ENCODE peak calls at places on chromosome 17, in seven cellular contexts. B, O, I, V, T, U and F are unnamed samples.

GRCh38 chr17:76277300-76278267 is 12.4 kb downstream of the UBALD2 start:
- DNase-seq in T (no peak), U (no peak), I (no peak), V (no peak), O (no peak), B (no peak), F (no peak)

GRCh38 chr17:10631701-10632100 is 25.4 kb downstream of the MYH3 start:
- DNase-seq in O (no peak), U (no peak), V (no peak), T (no peak), I (no peak), B (no peak), F (no peak)

GRCh38 chr17:43457362-43457692 is 26.4 kb upstream of the DHX8 start:
- DNase-seq in T (no peak), B (no peak), U (peak), I (no peak), O (no peak), V (no peak), F (no peak)

GRCh38 chr17:47719411-47720152 is 13.5 kb upstream of the TBX21 start:
- DNase-seq in B (no peak), U (peak), I (peak), T (no peak), V (no peak), O (no peak), F (no peak)

GRCh38 chr17:77555110-77555509 is 403.4 kb upstream of the TNRC6C start:
- DNase-seq in B (no peak), T (no peak), O (no peak), V (no peak), I (no peak), U (no peak), F (no peak)

GRCh38 chr17:9050801-9051401 is 29.6 kb downstream of the NTN1 start:
- DNase-seq in V (no peak), B (peak), U (no peak), T (no peak), O (no peak), I (no peak), F (peak)

GRCh38 chr17:82952019-82952418 is 112.2 kb upstream of the ZNF750 start:
- DNase-seq in O (no peak), U (no peak), B (no peak), V (no peak), I (no peak), T (no peak), F (no peak)

GRCh38 chr17:55053855-55054254 is 85.3 kb downstream of the STXBP4 start:
- DNase-seq in I (peak), U (peak), V (no peak), T (peak), B (no peak), O (no peak), F (no peak)

GRCh38 chr17:50053654-50053960 is 2.3 kb upstream of the ITGA3 start:
- DNase-seq in U (peak), I (peak), V (no peak), T (no peak), O (no peak), B (no peak), F (no peak)

GRCh38 chr17:44230139-44230695 is 10.7 kb upstream of the UBTF start:
- DNase-seq in B (no peak), V (no peak), T (no peak), I (no peak), U (no peak), O (no peak), F (no peak)

GRCh38 chr17:75036643-75037268 is 10.0 kb downstream of the ATP5PD start:
- DNase-seq in B (peak), T (peak), U (peak), I (peak), V (peak), O (no peak), F (peak)

GRCh38 chr17:957856-958421 is 21.6 kb downstream of the NXN start:
- DNase-seq in I (no peak), V (no peak), T (no peak), B (no peak), O (no peak), U (no peak), F (no peak)

GRCh38 chr17:17645961-17646360 is 35.3 kb upstream of the RAI1 start:
- DNase-seq in T (peak), I (peak), V (no peak), B (no peak), O (no peak), U (peak), F (no peak)

GRCh38 chr17:65633988-65634387 is 72.5 kb upstream of the AXIN2 start:
- DNase-seq in O (no peak), V (no peak), I (peak), B (no peak), T (peak), U (no peak), F (no peak)

GRCh38 chr17:50014471-50015088 is 19.6 kb upstream of the DLX3 start:
- DNase-seq in V (no peak), T (no peak), B (no peak), O (no peak), I (no peak), U (no peak), F (no peak)

GRCh38 chr17:61494325-61495160 is 42.3 kb downstream of the TBX4 start:
- DNase-seq in B (no peak), V (no peak), T (no peak), O (no peak), U (no peak), I (no peak), F (no peak)

GRCh38 chr17:45310380-45311324 is 6.2 kb downstream of the MAP3K14 start:
- DNase-seq in O (no peak), I (peak), V (no peak), B (no peak), U (no peak), T (peak), F (no peak)

GRCh38 chr17:42673885-42674754 is 2.7 kb downstream of the PLEKHH3 start:
- DNase-seq in I (peak), V (no peak), O (peak), U (peak), T (peak), B (peak), F (no peak)

GRCh38 chr17:48578616-48579560 is 738 bp upstream of the HOXB4 start:
- DNase-seq in T (no peak), U (peak), O (no peak), V (no peak), B (no peak), I (no peak), F (no peak)

GRCh38 chr17:44171931-44172455 is 1.5 kb downstream of the ASB16 start:
- DNase-seq in O (no peak), T (no peak), I (no peak), B (no peak), U (no peak), V (no peak), F (no peak)

GRCh38 chr17:48909796-48910195 is 1.6 kb downstream of the UBE2Z start:
- DNase-seq in U (peak), I (peak), B (no peak), O (no peak), V (no peak), T (no peak), F (no peak)

GRCh38 chr17:57283203-57283971 is 27.1 kb downstream of the MSI2 start:
- DNase-seq in T (no peak), U (no peak), V (no peak), I (no peak), O (no peak), B (no peak), F (no peak)

GRCh38 chr17:1323336-1323735 is 43.9 kb downstream of the TRARG1 start:
- DNase-seq in B (peak), V (no peak), T (no peak), O (no peak), I (no peak), U (no peak), F (no peak)

GRCh38 chr17:52606098-52606497 is 447.6 kb upstream of the CA10 start:
- DNase-seq in O (no peak), T (peak), B (no peak), I (no peak), V (no peak), U (no peak), F (no peak)

GRCh38 chr17:75910699-75911098 is 6.0 kb upstream of the MRPL38 start:
- DNase-seq in B (peak), V (no peak), I (no peak), T (no peak), U (no peak), O (peak), F (no peak)

GRCh38 chr17:77892469-77893143 is 65.9 kb upstream of the TNRC6C start:
- DNase-seq in U (no peak), B (peak), V (no peak), T (no peak), I (no peak), O (peak), F (peak)

GRCh38 chr17:39676198-39676819 is 8.1 kb downstream of the PNMT start:
- DNase-seq in V (no peak), B (no peak), U (no peak), T (peak), I (no peak), O (no peak), F (no peak)

GRCh38 chr17:53570731-53571130 is 252.0 kb upstream of the KIF2B start:
- DNase-seq in U (no peak), O (no peak), T (no peak), B (no peak), I (no peak), V (no peak), F (no peak)

GRCh38 chr17:35612924-35613521 is 25.9 kb downstream of the AP2B1 start:
- DNase-seq in U (peak), T (peak), B (peak), O (peak), V (no peak), I (peak), F (peak)

GRCh38 chr17:43636446-43636845 is 25.3 kb downstream of the MEOX1 start:
- DNase-seq in T (no peak), B (no peak), V (no peak), O (no peak), U (no peak), I (no peak), F (no peak)

GRCh38 chr17:9370464-9370863 is 205.2 kb downstream of the STX8 start:
- DNase-seq in U (peak), V (no peak), T (peak), I (peak), B (no peak), O (no peak), F (no peak)

DNA sequence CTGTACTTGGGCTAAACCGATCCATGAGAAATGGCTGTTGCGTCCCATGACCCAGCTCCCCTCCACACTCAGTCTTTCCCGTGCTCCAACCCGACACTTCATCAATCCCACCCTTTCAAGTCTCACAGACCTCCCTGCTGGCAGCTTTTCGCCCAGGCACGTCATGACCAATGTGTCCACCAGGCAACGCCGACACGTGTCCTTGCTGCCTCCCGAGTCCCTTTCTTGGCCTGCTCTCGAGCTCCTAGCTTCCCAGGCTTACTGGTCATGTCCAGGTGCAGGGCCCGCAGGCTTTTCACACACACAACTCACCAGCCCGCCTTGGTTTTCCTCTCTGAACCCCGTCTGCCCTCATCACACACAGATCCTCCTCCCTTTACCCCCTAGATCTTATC is 12.2 kb downstream of the MNT start:
- DNase-seq in I (no peak), V (no peak), U (no peak), B (no peak), O (no peak), T (no peak), F (no peak)
- TF ChIP-seq CTCF in I (no peak), V (no peak), U (no peak), B (no peak), O (peak), T (no peak), F (peak)

GRCh38 chr17:31144427-31144826 is 49.6 kb downstream of the NF1 start:
- DNase-seq in U (no peak), V (no peak), I (no peak), O (no peak), T (no peak), B (no peak), F (no peak)

GRCh38 chr17:31147507-31148202 is 52.9 kb downstream of the NF1 start:
- DNase-seq in I (peak), B (no peak), O (no peak), V (no peak), U (no peak), T (peak), F (no peak)

GRCh38 chr17:31152271-31152670 is 57.5 kb downstream of the NF1 start:
- DNase-seq in B (no peak), V (no peak), I (no peak), U (no peak), T (no peak), O (no peak), F (no peak)

DNA sequence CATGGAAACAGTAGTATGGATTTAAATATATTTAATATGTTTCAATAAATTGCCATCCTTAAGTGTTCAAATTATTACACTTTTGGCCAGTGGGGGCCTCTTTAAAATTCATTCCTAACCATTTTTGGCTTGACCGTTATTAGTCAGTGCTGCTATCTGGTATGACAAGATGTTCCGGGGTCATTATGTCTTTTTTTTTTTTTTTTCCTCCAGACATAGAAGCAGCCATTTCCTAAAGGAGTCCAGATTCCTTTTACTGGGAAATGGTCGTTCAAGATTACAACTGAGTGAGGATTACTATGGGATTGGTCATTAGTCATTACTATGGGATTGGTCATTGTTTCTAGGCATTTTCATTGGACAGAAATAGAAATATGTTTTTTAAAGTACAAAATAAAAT is 53.4 kb downstream of the NF1 start:
- DNase-seq in I (no peak), V (no peak), U (peak), B (no peak), T (peak), O (no peak), F (no peak)
- TF ChIP-seq CTCF in I (no peak), V (no peak), U (no peak), B (no peak), T (no peak), O (no peak), F (no peak)

GRCh38 chr17:30982855-30983254 is 12.0 kb downstream of the RNF135 start:
- DNase-seq in O (no peak), U (no peak), V (no peak), I (no peak), B (no peak), T (no peak), F (no peak)

GRCh38 chr17:30981531-30982519 is 11.0 kb downstream of the RNF135 start:
- DNase-seq in V (no peak), T (no peak), U (no peak), B (no peak), I (no peak), O (no peak), F (no peak)
- TF ChIP-seq CTCF in V (no peak), T (no peak), U (no peak), B (no peak), I (no peak), O (no peak), F (no peak)

DNA sequence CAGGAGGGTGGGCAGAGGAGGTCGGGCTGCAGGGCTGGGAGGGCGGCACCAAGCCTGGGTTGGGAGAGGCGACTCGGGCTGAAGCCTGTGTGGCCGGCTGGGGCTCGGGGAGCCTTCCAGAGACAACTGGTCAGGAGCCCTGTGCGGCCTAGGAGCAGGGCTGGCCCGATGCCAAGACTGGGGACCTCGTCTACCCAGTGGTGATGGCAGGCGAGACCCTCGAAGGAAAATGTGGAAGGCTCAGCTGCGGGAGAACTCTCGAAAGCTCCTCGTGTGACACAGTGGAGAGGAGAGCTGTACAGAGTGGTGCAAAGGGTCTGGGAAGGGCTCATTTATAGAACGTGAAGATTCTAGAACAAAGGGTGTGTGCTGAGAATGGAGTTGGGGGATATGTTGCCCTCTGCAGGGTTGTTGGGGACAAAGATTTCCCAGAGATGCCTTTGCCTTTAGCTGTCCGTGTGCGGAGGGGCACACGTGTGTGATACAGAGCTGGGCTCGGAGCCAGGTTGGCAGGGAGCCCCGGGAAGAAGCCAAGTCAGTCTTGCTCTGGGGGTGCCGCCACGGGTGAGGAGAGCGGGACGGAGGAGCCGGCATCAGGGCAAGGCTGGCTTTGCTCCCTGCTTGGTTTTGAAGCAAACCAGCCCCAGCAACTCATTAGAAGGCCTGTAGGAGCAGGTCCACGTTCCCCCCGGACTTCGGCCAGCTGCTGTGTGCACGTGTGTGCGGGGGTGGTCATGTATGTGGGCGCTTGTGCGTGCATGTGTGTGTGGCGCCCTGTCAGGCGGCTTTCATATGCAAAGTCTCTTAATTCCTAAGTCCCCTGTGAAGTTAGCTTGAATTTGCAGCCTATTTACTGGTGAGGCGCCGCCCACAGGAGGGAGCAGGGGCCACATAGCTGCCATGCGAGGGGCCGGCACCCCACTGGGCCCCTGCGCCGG is 132.4 kb upstream of the CHMP6 start:
- DNase-seq in I (peak), O (no peak), B (no peak), V (peak), U (peak), T (peak), F (no peak)
- TF ChIP-seq CTCF in I (peak), O (peak), B (no peak), V (no peak), U (peak), T (peak), F (no peak)

DNA sequence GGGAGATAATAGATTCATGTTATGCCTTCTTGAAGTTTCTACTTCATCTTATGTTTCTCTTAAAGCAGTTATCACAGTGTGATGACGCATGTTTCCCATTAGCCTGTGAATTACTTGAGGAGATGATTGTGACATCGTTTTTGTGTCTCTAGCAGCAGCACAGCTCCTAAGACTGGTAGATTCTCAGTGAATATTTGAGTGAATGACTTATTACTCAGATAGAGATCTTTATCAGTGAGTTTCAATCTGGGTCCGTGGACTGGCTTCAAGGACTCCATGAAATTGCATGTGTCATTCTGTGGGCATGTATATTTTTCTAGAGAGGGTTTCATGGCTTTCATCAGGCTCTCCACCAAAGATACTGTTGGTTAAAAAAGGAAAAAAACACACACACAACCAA is 29.9 kb downstream of the YPEL2 start:
- DNase-seq in I (peak), O (no peak), B (no peak), V (no peak), U (peak), T (peak), F (no peak)
- TF ChIP-seq CTCF in I (no peak), O (no peak), B (no peak), V (no peak), U (no peak), T (no peak), F (no peak)

GRCh38 chr17:7484067-7484963 is at the start of gene POLR2A:
- DNase-seq in I (peak), O (peak), U (peak), V (peak), B (peak), T (peak), F (peak)
- TF ChIP-seq CTCF in I (no peak), O (no peak), U (peak), V (no peak), B (no peak), T (peak), F (no peak)

GRCh38 chr17:3551189-3551588 is 6.4 kb downstream of the TRPV3 start:
- DNase-seq in I (no peak), O (no peak), T (no peak), B (no peak), U (no peak), V (no peak), F (no peak)
- TF ChIP-seq CTCF in I (peak), O (peak), T (no peak), B (no peak), U (no peak), V (no peak), F (no peak)

GRCh38 chr17:29279397-29280070 is 14.4 kb downstream of the NUFIP2 start:
- DNase-seq in V (no peak), I (no peak), T (no peak), O (no peak), U (no peak), B (no peak), F (no peak)

GRCh38 chr17:29278692-29279091 is 15.3 kb downstream of the NUFIP2 start:
- DNase-seq in B (no peak), I (no peak), T (no peak), V (no peak), U (no peak), O (no peak), F (no peak)

GRCh38 chr17:29283496-29283895 is 10.5 kb downstream of the NUFIP2 start:
- DNase-seq in I (no peak), U (no peak), B (no peak), T (no peak), O (no peak), V (no peak), F (no peak)
- TF ChIP-seq CTCF in I (peak), U (no peak), B (no peak), T (no peak), O (no peak), V (no peak), F (no peak)